ENCODE peak calls at places on chromosomes 3 and 15, in four cellular contexts. One of them, this sample, is unnamed.

GRCh38 chr15:84915011-84915958 is 30.8 kb downstream of the SLC28A1 start:
- DNase-seq in K562: peak
- DNase-seq in WTC11: no peak
- DNase-seq in endothelial cell of umbilical vein: peak
- DNase-seq in this sample: peak

GRCh38 chr15:69841046-69841828 is 256.5 kb downstream of the TLE3 start:
- DNase-seq in endothelial cell of umbilical vein: no peak
- DNase-seq in K562: no peak
- DNase-seq in WTC11: no peak
- DNase-seq in this sample: no peak

GRCh38 chr15:89138999-89139612 is 50.9 kb downstream of the ABHD2 start:
- DNase-seq in WTC11: no peak
- DNase-seq in endothelial cell of umbilical vein: no peak
- DNase-seq in K562: no peak
- DNase-seq in this sample: no peak

GRCh38 chr3:33664195-33664594 is 53.9 kb downstream of the CLASP2 start:
- DNase-seq in K562: no peak
- DNase-seq in WTC11: no peak
- DNase-seq in endothelial cell of umbilical vein: peak
- DNase-seq in this sample: no peak

GRCh38 chr3:106963446-106963845 is 413.8 kb upstream of the CCDC54 start:
- DNase-seq in endothelial cell of umbilical vein: peak
- DNase-seq in K562: no peak
- DNase-seq in WTC11: no peak
- DNase-seq in this sample: no peak

GRCh38 chr3:57977755-57978715 is 30.2 kb upstream of the FLNB start:
- DNase-seq in WTC11: no peak
- DNase-seq in endothelial cell of umbilical vein: no peak
- DNase-seq in K562: no peak
- DNase-seq in this sample: no peak

GRCh38 chr3:32819086-32819450 is 1.3 kb downstream of the TRIM71 start:
- DNase-seq in endothelial cell of umbilical vein: no peak
- DNase-seq in K562: no peak
- DNase-seq in WTC11: no peak
- DNase-seq in this sample: no peak

GRCh38 chr3:107525101-107525953 is 2.6 kb downstream of the BBX start:
- DNase-seq in K562: no peak
- DNase-seq in endothelial cell of umbilical vein: peak
- DNase-seq in WTC11: peak
- DNase-seq in this sample: peak

GRCh38 chr3:58215317-58216025 is 4.7 kb upstream of the DNASE1L3 start:
- DNase-seq in WTC11: no peak
- DNase-seq in endothelial cell of umbilical vein: no peak
- DNase-seq in K562: no peak
- DNase-seq in this sample: no peak

GRCh38 chr15:75720787-75721461 is 8.3 kb upstream of the CSPG4 start:
- DNase-seq in endothelial cell of umbilical vein: peak
- DNase-seq in WTC11: peak
- DNase-seq in K562: peak
- DNase-seq in this sample: peak

GRCh38 chr3:108292905-108293328 is 3.4 kb upstream of the HHLA2 start:
- DNase-seq in WTC11: no peak
- DNase-seq in endothelial cell of umbilical vein: no peak
- DNase-seq in K562: no peak
- DNase-seq in this sample: no peak

GRCh38 chr3:59759298-59760169 is 709.7 kb upstream of the CFAP20DC start:
- DNase-seq in WTC11: no peak
- DNase-seq in K562: no peak
- DNase-seq in endothelial cell of umbilical vein: no peak
- DNase-seq in this sample: no peak

GRCh38 chr3:116140100-116140689 is 305.1 kb downstream of the LSAMP start:
- DNase-seq in endothelial cell of umbilical vein: peak
- DNase-seq in WTC11: no peak
- DNase-seq in K562: peak
- DNase-seq in this sample: no peak

GRCh38 chr3:116139607-116140006 is 305.7 kb downstream of the LSAMP start:
- DNase-seq in K562: no peak
- DNase-seq in endothelial cell of umbilical vein: no peak
- DNase-seq in WTC11: no peak
- DNase-seq in this sample: no peak

GRCh38 chr3:116135462-116135861 is 309.8 kb downstream of the LSAMP start:
- DNase-seq in endothelial cell of umbilical vein: peak
- DNase-seq in K562: no peak
- DNase-seq in WTC11: no peak
- DNase-seq in this sample: no peak
- TF ChIP-seq JUN in endothelial cell of umbilical vein: no peak
- TF ChIP-seq JUN in K562: no peak
- TF ChIP-seq JUN in WTC11: no peak
- TF ChIP-seq JUN in this sample: no peak

GRCh38 chr3:181533811-181534210 is 177.9 kb upstream of the SOX2 start:
- DNase-seq in endothelial cell of umbilical vein: no peak
- DNase-seq in K562: no peak
- DNase-seq in WTC11: no peak
- DNase-seq in this sample: no peak
- TF ChIP-seq JUN in endothelial cell of umbilical vein: no peak
- TF ChIP-seq JUN in K562: no peak
- TF ChIP-seq JUN in WTC11: no peak
- TF ChIP-seq JUN in this sample: no peak

DNA sequence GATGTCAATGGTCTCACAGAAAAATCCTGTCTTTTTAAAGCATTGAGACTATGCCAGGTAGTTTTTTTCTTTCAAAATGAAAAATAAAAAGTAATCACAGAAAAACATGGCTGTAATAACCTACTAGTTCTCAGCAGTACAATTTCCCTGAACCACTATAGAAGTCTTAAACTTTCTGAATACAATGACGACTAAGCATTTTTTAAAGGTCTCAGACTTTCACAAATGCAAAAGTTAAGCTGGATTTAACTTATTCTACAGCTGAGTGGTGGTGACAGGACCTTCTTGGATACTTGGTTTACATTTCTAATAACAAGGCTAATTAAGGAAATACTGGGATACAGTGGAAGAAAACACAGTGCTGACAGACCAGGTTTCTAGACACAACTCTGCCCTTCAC is 81.8 kb downstream of the CBLB start:
- DNase-seq in endothelial cell of umbilical vein: no peak
- DNase-seq in K562: no peak
- DNase-seq in WTC11: no peak
- DNase-seq in this sample: no peak
- TF ChIP-seq JUN in endothelial cell of umbilical vein: no peak
- TF ChIP-seq JUN in K562: no peak
- TF ChIP-seq JUN in WTC11: no peak
- TF ChIP-seq JUN in this sample: no peak

GRCh38 chr3:8983591-8983990 is 20.3 kb upstream of the RAD18 start:
- DNase-seq in endothelial cell of umbilical vein: no peak
- DNase-seq in WTC11: no peak
- DNase-seq in K562: no peak
- DNase-seq in this sample: no peak
- TF ChIP-seq JUN in endothelial cell of umbilical vein: no peak
- TF ChIP-seq JUN in WTC11: no peak
- TF ChIP-seq JUN in K562: no peak
- TF ChIP-seq JUN in this sample: no peak

GRCh38 chr3:16176391-16177030 is 2.0 kb downstream of the GALNT15 start:
- DNase-seq in WTC11: no peak
- DNase-seq in endothelial cell of umbilical vein: peak
- DNase-seq in K562: no peak
- DNase-seq in this sample: no peak
- TF ChIP-seq JUN in WTC11: no peak
- TF ChIP-seq JUN in endothelial cell of umbilical vein: no peak
- TF ChIP-seq JUN in K562: no peak
- TF ChIP-seq JUN in this sample: no peak

This sample was measured in A549.